ENCODE peak calls at places on chromosomes 1 and 21, in five cellular contexts. J is GM20000, E is B cell, L is fibroblast of pulmonary artery, Y is retinal pigment epithelial cell. C is an unnamed sample.

GRCh38 chr1:154206212-154206611 is at the start of gene CFAP141:
- DNase-seq in Y (no peak), L (no peak), E (no peak), J (no peak), C (no peak)

GRCh38 chr1:214632091-214632490 is 29.1 kb downstream of the CENPF start:
- DNase-seq in E (no peak), Y (no peak), L (no peak), J (no peak), C (no peak)

GRCh38 chr1:223246468-223246867 is 103.4 kb upstream of the TLR5 start:
- DNase-seq in L (no peak), E (no peak), Y (no peak), J (no peak), C (no peak)

GRCh38 chr1:239436286-239436685 is 49.9 kb downstream of the CHRM3 start:
- DNase-seq in L (no peak), Y (no peak), J (no peak), E (no peak), C (no peak)

GRCh38 chr1:156836041-156836654 is 19.5 kb upstream of the SH2D2A start:
- DNase-seq in Y (no peak), J (peak), L (no peak), E (no peak), C (no peak)

GRCh38 chr1:215719569-215719968 is 152.5 kb downstream of the KCTD3 start:
- DNase-seq in L (no peak), E (no peak), Y (no peak), J (no peak), C (no peak)

GRCh38 chr1:101293461-101294045 is 56.7 kb downstream of the S1PR1 start:
- DNase-seq in Y (no peak), J (peak), L (peak), E (no peak), C (no peak)

GRCh38 chr1:94100129-94100784 is 20.7 kb downstream of the ABCA4 start:
- DNase-seq in L (no peak), E (no peak), Y (no peak), J (no peak), C (no peak)

GRCh38 chr21:34344058-34344425 is 19.8 kb upstream of the KCNE2 start:
- DNase-seq in E (no peak), J (no peak), L (no peak), Y (no peak), C (no peak)

GRCh38 chr1:157377216-157377821 is 175.0 kb downstream of the FCRL5 start:
- DNase-seq in E (no peak), Y (no peak), L (peak), J (no peak), C (peak)

GRCh38 chr1:180542530-180543171 is 16.1 kb upstream of the OVAAL start:
- DNase-seq in L (peak), J (no peak), Y (no peak), E (no peak), C (no peak)

GRCh38 chr1:38327559-38327973 is 281.0 kb upstream of the POU3F1 start:
- DNase-seq in L (no peak), E (no peak), Y (no peak), J (no peak), C (no peak)

GRCh38 chr21:34926784-34927548 is 122.1 kb downstream of the RUNX1 start:
- DNase-seq in Y (no peak), L (peak), J (no peak), E (no peak), C (no peak)

GRCh38 chr1:171877711-171878110 is 36.4 kb downstream of the DNM3 start:
- DNase-seq in E (no peak), Y (no peak), J (peak), L (no peak), C (no peak)

GRCh38 chr1:212967767-212968166 is 17.4 kb downstream of the VASH2 start:
- DNase-seq in E (no peak), Y (no peak), J (no peak), L (peak), C (no peak)

GRCh38 chr1:7186382-7187120 is 401.3 kb downstream of the CAMTA1 start:
- DNase-seq in J (no peak), Y (no peak), E (no peak), L (no peak), C (no peak)

GRCh38 chr1:42429623-42430022 is 26.2 kb downstream of the ZMYND12 start:
- DNase-seq in J (no peak), L (no peak), Y (no peak), E (no peak), C (no peak)

GRCh38 chr1:172818841-172819527 is 160.1 kb downstream of the FASLG start:
- DNase-seq in J (peak), L (no peak), E (peak), Y (no peak), C (peak)

GRCh38 chr1:77538956-77539509 is 143.4 kb downstream of the ZZZ3 start:
- DNase-seq in L (peak), E (no peak), Y (peak), J (peak), C (no peak)

GRCh38 chr1:225447649-225448048 is 19.8 kb upstream of the LBR start:
- DNase-seq in J (no peak), Y (no peak), L (peak), E (peak), C (no peak)

GRCh38 chr1:162069334-162070093 is at the start of gene NOS1AP:
- DNase-seq in Y (no peak), L (peak), E (peak), J (peak), C (peak)

GRCh38 chr1:210294991-210295773 is 33.5 kb upstream of the HHAT start:
- DNase-seq in Y (peak), E (no peak), J (no peak), L (peak), C (no peak)

GRCh38 chr1:56576880-56577858 is 2.2 kb downstream of the PLPP3 start:
- DNase-seq in E (no peak), L (peak), Y (no peak), J (peak), C (no peak)

GRCh38 chr1:193264313-193265065 is 78.1 kb upstream of the B3GALT2 start:
- DNase-seq in J (no peak), E (no peak), L (peak), Y (no peak), C (no peak)

GRCh38 chr21:39385299-39386145 is 36.6 kb upstream of the HMGN1 start:
- DNase-seq in L (peak), E (peak), Y (peak), J (peak), C (peak)

GRCh38 chr1:212956231-212956630 is 5.9 kb downstream of the VASH2 start:
- DNase-seq in E (no peak), J (no peak), L (no peak), Y (no peak), C (no peak)

GRCh38 chr1:158506369-158506987 is 34.5 kb downstream of the OR10R2 start:
- DNase-seq in L (peak), Y (no peak), E (peak), J (peak), C (no peak)

GRCh38 chr1:29310616-29311180 is 74.4 kb downstream of the PTPRU start:
- DNase-seq in Y (no peak), J (no peak), E (no peak), L (no peak), C (no peak)

GRCh38 chr21:46455575-46456385 is 2.9 kb upstream of the DIP2A start:
- DNase-seq in E (no peak), Y (no peak), L (peak), J (no peak), C (no peak)

GRCh38 chr1:94463765-94464330 is 45.7 kb downstream of the ABCD3 start:
- DNase-seq in J (peak), E (no peak), L (peak), Y (no peak), C (no peak)

GRCh38 chr1:215405211-215405610 is 161.9 kb upstream of the KCTD3 start:
- DNase-seq in E (no peak), Y (no peak), L (no peak), J (no peak), C (no peak)

GRCh38 chr1:166603296-166603695 is 236.0 kb upstream of the POGK start:
- DNase-seq in L (no peak), E (no peak), Y (no peak), J (no peak), C (no peak)

GRCh38 chr1:78650114-78650513 is 483 bp downstream of the IFI44 start:
- DNase-seq in L (peak), E (no peak), J (no peak), Y (no peak), C (no peak)

GRCh38 chr1:18010945-18011344 is 96.7 kb upstream of the IGSF21 start:
- DNase-seq in Y (no peak), J (no peak), E (no peak), L (no peak), C (no peak)

GRCh38 chr1:44293761-44294315 is 61.2 kb downstream of the ERI3 start:
- DNase-seq in J (no peak), Y (no peak), E (no peak), L (no peak), C (no peak)
- TF ChIP-seq CTCF in J (no peak), Y (no peak), E (no peak), L (no peak), C (no peak)

GRCh38 chr1:54490361-54491248 is 57.4 kb upstream of the ACOT11 start:
- DNase-seq in L (no peak), E (no peak), Y (no peak), J (no peak), C (no peak)

GRCh38 chr1:54488831-54489626 is 59.0 kb upstream of the ACOT11 start:
- DNase-seq in E (peak), Y (no peak), L (peak), J (peak), C (peak)

GRCh38 chr1:54488065-54488750 is 59.8 kb upstream of the ACOT11 start:
- DNase-seq in E (peak), L (peak), Y (peak), J (peak), C (peak)

GRCh38 chr1:54487571-54488050 is 60.4 kb upstream of the ACOT11 start:
- DNase-seq in Y (no peak), J (no peak), E (no peak), L (no peak), C (peak)

DNA sequence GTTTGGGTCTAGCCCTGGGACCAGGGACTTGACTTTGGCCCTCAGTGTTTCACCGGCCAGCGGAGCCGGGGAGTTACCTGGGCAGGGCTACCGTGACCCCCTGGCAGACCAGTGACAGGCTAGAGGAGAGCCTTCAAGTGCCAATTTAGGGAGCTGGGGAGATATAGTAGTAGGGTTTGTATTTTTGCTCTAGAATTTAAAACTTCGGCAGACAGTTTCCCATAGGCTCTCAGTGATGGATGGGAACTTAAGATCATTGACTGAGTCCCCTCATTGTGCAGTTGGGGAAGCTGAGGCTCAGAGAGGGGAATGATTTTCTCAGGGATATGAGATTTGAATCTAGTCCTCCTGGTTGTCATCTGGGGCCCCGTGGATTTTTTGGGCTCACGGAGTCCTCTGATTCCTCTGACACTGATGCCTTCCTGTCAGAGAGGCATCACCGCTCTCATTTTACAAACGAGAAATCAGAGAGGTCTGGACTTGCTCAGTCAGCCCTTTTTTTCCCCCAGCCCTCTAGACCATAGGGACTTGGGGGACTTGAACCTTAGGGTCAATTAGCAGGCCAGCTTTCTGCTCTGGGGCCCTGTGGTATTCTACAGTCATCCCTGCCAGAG is 58.3 kb upstream of the ACOT11 start:
- DNase-seq in L (no peak), E (no peak), Y (no peak), J (no peak), C (no peak)
- TF ChIP-seq CTCF in L (no peak), E (peak), Y (no peak), J (no peak), C (no peak)

DNA sequence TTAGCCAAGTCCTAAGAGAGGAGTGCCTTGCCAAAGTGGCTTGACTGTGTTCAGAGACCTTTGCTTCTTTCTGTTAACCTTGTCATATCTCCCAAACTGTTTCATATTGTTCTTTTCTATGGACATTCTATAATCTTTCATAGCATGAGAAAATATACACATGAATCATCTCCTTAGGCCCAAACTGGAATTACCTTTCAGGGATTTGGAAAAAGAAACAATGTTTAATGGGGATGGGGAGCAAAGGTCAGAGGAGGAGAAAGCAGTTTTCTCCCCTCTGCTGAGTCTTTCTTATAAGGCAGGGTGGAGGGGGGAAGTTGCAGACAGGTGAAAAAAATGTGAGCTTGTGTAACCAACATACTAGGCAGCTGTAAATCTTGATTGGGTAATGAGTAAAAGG is 164.1 kb downstream of the BRINP2 start:
- DNase-seq in Y (no peak), J (no peak), L (no peak), E (no peak), C (no peak)
- TF ChIP-seq CTCF in Y (no peak), J (no peak), L (no peak), E (no peak), C (no peak)

GRCh38 chr1:69700770-69701169 is 133.0 kb downstream of the LRRC7 start:
- DNase-seq in J (no peak), Y (no peak), L (peak), E (no peak), C (no peak)
- TF ChIP-seq CTCF in J (no peak), Y (peak), L (peak), E (no peak), C (no peak)

DNA sequence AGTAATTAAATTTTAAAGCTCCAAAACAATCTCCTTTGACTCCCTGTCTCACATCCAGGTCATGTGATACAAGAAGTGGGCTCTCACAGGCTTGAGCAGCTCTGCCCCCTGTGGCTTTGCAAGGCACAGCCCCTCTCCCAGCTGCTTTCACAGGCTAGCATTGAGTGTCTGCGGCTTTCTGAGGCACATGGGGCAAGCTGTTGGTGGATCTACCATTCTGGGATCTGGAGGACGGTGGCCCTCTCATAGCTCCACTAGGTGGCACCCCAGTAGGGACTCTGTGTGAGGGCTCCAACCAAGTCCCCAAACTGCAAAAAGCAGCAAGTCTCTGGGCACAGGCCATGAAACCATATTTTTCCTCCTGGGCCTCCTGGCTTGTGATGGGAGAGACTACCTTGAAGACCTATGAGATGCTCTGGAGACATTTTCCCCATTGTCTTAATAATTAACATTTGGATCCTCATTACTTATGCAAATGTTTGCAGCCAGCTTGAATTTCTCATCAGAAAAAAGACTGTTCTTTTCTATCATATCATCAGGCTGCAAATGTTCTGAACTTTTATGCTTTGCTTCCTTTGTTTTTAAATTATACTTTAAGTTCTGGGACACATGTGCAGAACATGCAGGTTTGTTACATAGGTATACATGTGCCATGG is 554.1 kb upstream of the OLFM3 start:
- DNase-seq in J (no peak), E (no peak), L (peak), Y (no peak), C (no peak)
- TF ChIP-seq CTCF in J (peak), E (no peak), L (peak), Y (peak), C (no peak)

DNA sequence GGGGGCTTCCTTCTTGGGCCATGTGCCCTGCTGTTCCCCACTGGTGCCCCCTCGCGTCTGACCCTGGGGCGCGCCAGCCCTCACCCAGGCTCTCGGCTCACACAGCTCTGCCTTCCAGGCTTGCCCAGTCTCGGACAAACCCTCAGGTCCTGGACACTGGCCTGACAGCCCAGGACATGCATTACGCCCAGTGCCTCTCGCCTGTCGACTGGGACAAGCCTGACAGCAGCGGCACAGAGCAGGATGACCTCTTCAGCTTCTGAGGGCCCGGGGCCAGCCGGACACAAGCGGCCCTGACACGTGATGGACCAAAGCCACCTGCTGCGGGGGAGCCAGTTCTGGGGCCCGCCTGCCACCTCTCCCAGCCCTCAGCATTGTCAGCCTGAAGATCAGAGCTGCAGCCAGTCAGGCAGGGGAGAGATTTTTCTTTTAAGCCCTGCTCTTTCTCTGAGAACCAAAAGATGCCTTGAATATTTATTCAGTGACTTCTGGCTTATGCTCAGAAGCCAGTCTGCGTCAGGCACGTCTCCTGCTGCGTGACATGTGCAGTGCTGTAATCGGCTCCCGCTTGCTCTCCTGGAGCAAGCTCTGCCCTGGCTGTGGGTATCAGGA is 23.4 kb downstream of the LDLRAP1 start:
- DNase-seq in L (no peak), E (no peak), Y (peak), J (no peak), C (no peak)
- TF ChIP-seq CTCF in L (no peak), E (no peak), Y (peak), J (no peak), C (no peak)

GRCh38 chr1:203176744-203177460 is 1.3 kb upstream of the MYBPH start:
- DNase-seq in Y (no peak), J (no peak), E (no peak), L (no peak), C (no peak)
- TF ChIP-seq CTCF in Y (no peak), J (no peak), E (no peak), L (no peak), C (no peak)

DNA sequence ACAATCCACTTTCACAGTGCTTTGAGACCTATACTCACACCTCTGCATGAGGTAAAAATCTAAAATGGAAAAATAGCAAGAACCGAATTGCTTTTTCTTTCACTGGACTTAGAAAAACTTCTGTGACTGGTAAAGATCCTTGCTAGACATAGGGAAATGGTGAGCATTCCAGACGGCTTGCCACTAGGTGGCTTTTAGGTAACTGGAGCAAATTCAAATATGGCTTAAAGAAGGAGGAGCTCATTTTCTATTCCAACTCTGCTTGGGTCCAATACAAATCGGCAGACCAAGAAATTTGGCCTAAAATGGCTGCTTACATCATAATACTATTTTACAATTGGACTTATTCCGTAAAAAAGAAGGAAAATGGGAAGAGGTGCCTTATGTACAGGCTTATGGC is 977.9 kb downstream of the ADGRL2 start:
- DNase-seq in L (peak), E (no peak), Y (no peak), J (no peak), C (no peak)
- TF ChIP-seq CTCF in L (peak), E (no peak), Y (peak), J (no peak), C (no peak)

GRCh38 chr1:5690291-5690690 is 301.9 kb downstream of the NPHP4 start:
- DNase-seq in E (no peak), L (no peak), Y (no peak), J (no peak), C (no peak)
- TF ChIP-seq CTCF in E (no peak), L (no peak), Y (no peak), J (no peak), C (no peak)

C was measured in natural killer cell.